ENCODE peak calls at places on chromosomes 2 and 18, in five cellular contexts. V, F, A, W and X are unnamed samples.

GRCh38 chr2:158783923-158784322 is 11.2 kb upstream of the DAPL1 start:
- DNase-seq in A (no peak), W (no peak), V (no peak), F (no peak), X (no peak)

GRCh38 chr2:98461650-98462049 is 17.0 kb downstream of the INPP4A start:
- DNase-seq in F (no peak), A (no peak), W (no peak), V (peak), X (peak)

GRCh38 chr2:241833938-241834852 is 24.5 kb downstream of the PDCD1 start:
- DNase-seq in F (peak), V (no peak), A (no peak), W (no peak), X (peak)

GRCh38 chr2:168780671-168781071 is 21.8 kb upstream of the NOSTRIN start:
- DNase-seq in V (no peak), W (no peak), F (no peak), A (no peak), X (no peak)

GRCh38 chr2:23926750-23927627 is at the start of gene ATAD2B:
- DNase-seq in V (peak), F (peak), W (peak), A (peak), X (peak)

GRCh38 chr2:197800091-197800490 is 4.3 kb upstream of the PLCL1 start:
- DNase-seq in V (no peak), A (no peak), W (no peak), F (no peak), X (no peak)

GRCh38 chr2:28413152-28413895 is 20.7 kb downstream of the FOSL2 start:
- DNase-seq in F (peak), W (peak), A (peak), V (peak), X (peak)

GRCh38 chr2:240452471-240453256 is 17.2 kb downstream of the GPC1 start:
- DNase-seq in V (peak), F (peak), A (peak), W (peak), X (peak)

GRCh38 chr2:58540680-58541079 is 299.6 kb upstream of the FANCL start:
- DNase-seq in A (peak), W (no peak), V (no peak), F (peak), X (peak)

GRCh38 chr18:45423664-45424063 is 191.6 kb upstream of the SLC14A2 start:
- DNase-seq in F (no peak), V (no peak), W (peak), A (no peak), X (no peak)

GRCh38 chr2:178271629-178272333 is 77.5 kb downstream of the OSBPL6 start:
- DNase-seq in F (no peak), A (no peak), V (peak), W (no peak), X (no peak)

GRCh38 chr2:12051831-12052230 is 305.4 kb downstream of the LPIN1 start:
- DNase-seq in W (no peak), A (no peak), V (no peak), F (no peak), X (no peak)

GRCh38 chr2:191701696-191702095 is 23.8 kb downstream of the NABP1 start:
- DNase-seq in V (no peak), W (peak), A (no peak), F (no peak), X (no peak)

GRCh38 chr18:3599235-3599634 is 149.3 kb downstream of the TGIF1 start:
- DNase-seq in W (peak), F (no peak), V (no peak), A (no peak), X (peak)

GRCh38 chr2:7672685-7673071 is 755.5 kb downstream of the RNF144A start:
- DNase-seq in A (no peak), F (no peak), V (no peak), W (no peak), X (no peak)

GRCh38 chr18:29501952-29502351 is 1325.0 kb upstream of the CDH2 start:
- DNase-seq in F (no peak), V (no peak), A (no peak), W (no peak), X (no peak)